ENCODE peak calls at places on chromosomes 12 and 14, in nine cellular contexts. F is mucosa of descending colon, I is fibroblast of lung, T is colonic mucosa, X is AG04450, M is AG09309, B is astrocyte of the spinal cord, S is cardiac muscle cell, O is IMR-90. D is an unnamed sample.

GRCh38 chr12:108307006-108307405 is 32.1 kb downstream of the CMKLR1 start:
- DNase-seq in F (no peak), I (peak; percentile 20), T (no peak), X (no peak), M (peak; percentile 98), B (peak; percentile 59), S (peak; percentile 9), O (peak; percentile 35), D (peak; percentile 62)

GRCh38 chr12:120224304-120225199 is 23.6 kb upstream of the RPLP0 start:
- DNase-seq in F (peak; percentile 86), I (no peak), T (peak; percentile 85), X (no peak), M (no peak), B (peak; percentile 38), S (no peak), O (no peak), D (no peak)

GRCh38 chr14:96246535-96246839 is 9.5 kb upstream of the BDKRB1 start:
- DNase-seq in F (no peak), I (peak; percentile 98), T (no peak), X (peak; percentile 94), M (peak; percentile 95), B (peak; percentile 84), S (peak; percentile 96), O (peak; percentile 99), D (peak; percentile 99)

GRCh38 chr12:42636993-42637392 is 47.4 kb upstream of the PRICKLE1 start:
- DNase-seq in F (no peak), I (no peak), T (no peak), X (no peak), M (no peak), B (no peak), S (no peak), O (no peak), D (no peak)

GRCh38 chr14:85333313-85333712 is 196.6 kb upstream of the FLRT2 start:
- DNase-seq in F (no peak), I (peak; percentile 16), T (no peak), X (no peak), M (no peak), B (peak; percentile 41), S (peak; percentile 55), O (peak; percentile 50), D (peak; percentile 52)

GRCh38 chr12:110679201-110679600 is 9.7 kb downstream of the HVCN1 start:
- DNase-seq in F (no peak), I (no peak), T (no peak), X (no peak), M (no peak), B (no peak), S (no peak), O (no peak), D (no peak)

GRCh38 chr14:45258073-45258472 is 5.1 kb upstream of the MIS18BP1 start:
- DNase-seq in F (no peak), I (no peak), T (no peak), X (no peak), M (no peak), B (no peak), S (no peak), O (no peak), D (no peak)

GRCh38 chr14:104800600-104801283 is at the start of gene ZBTB42:
- DNase-seq in F (peak; percentile 93), I (peak; percentile 39), T (peak; percentile 92), X (no peak), M (no peak), B (peak; percentile 50), S (peak; percentile 54), O (peak; percentile 48), D (peak; percentile 72)

GRCh38 chr12:113221997-113222729 is 899 bp downstream of the TPCN1 start:
- DNase-seq in F (peak; percentile 34), I (no peak), T (no peak), X (no peak), M (no peak), B (no peak), S (no peak), O (no peak), D (no peak)

GRCh38 chr14:81485372-81485771 is 48.3 kb downstream of the SEL1L start:
- DNase-seq in F (no peak), I (no peak), T (no peak), X (no peak), M (no peak), B (no peak), S (no peak), O (no peak), D (no peak)

GRCh38 chr14:55604467-55604866 is 24.5 kb downstream of the KTN1 start:
- DNase-seq in F (no peak), I (no peak), T (no peak), X (no peak), M (no peak), B (no peak), S (no peak), O (no peak), D (no peak)

GRCh38 chr12:65818454-65819382 is 5.6 kb upstream of the HMGA2 start:
- DNase-seq in F (no peak), I (no peak), T (no peak), X (no peak), M (no peak), B (peak; percentile 43), S (no peak), O (peak; percentile 65), D (peak; percentile 49)

GRCh38 chr14:64253672-64254071 is 40.5 kb downstream of the ESR2 start:
- DNase-seq in F (no peak), I (peak; percentile 67), T (no peak), X (peak; percentile 66), M (no peak), B (peak; percentile 35), S (peak; percentile 46), O (peak; percentile 92), D (peak; percentile 76)

GRCh38 chr12:65196762-65197567 is 27.6 kb downstream of the LEMD3 start:
- DNase-seq in F (no peak), I (no peak), T (no peak), X (no peak), M (no peak), B (no peak), S (no peak), O (no peak), D (no peak)

GRCh38 chr14:69154779-69155178 is 1.9 kb upstream of the DCAF5 start:
- DNase-seq in F (no peak), I (peak; percentile 23), T (no peak), X (no peak), M (no peak), B (no peak), S (peak; percentile 45), O (no peak), D (peak; percentile 45)

GRCh38 chr14:54653764-54654469 is 87.0 kb downstream of the SAMD4A start:
- DNase-seq in F (no peak), I (peak; percentile 71), T (no peak), X (no peak), M (no peak), B (peak; percentile 91), S (peak; percentile 88), O (peak; percentile 88), D (peak; percentile 65)

GRCh38 chr12:1791104-1791927 is 29.0 kb upstream of the LRTM2 start:
- DNase-seq in F (no peak), I (peak; percentile 76), T (peak; percentile 76), X (no peak), M (no peak), B (peak; percentile 69), S (peak; percentile 78), O (peak; percentile 67), D (peak; percentile 54)

DNA sequence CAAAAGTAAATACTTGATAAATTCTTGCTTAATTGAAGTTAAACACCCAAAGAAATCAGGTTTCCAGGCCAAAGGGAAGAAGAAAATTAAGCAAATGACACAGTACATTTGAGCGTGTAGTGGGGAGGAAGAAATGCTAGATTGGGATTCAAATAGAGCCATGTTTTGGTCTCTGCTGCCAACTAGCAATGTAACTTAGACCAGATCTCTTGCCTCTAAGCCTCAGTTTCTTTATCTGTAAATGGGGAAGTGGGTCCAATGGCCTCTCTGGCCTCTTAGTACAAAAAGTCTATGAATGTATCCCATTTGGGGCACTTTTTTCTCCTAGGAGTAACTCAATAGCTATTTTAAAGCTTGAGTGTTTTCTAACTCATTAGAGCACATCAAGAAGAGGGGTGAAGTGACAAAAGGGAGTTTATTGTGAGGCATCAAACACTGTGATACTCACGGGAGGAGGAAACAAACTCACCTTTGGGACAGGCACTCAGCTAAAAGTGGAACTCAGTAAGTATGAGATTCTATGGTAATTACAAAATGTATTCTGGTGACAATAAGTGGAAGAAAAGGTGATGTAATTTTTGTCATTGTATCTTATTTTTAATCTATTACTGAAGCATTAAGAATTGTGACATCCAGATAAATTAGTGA is 55.8 kb downstream of the DAD1 start:
- DNase-seq in F (no peak), I (no peak), T (no peak), X (no peak), M (no peak), B (no peak), S (no peak), O (no peak), D (no peak)
- H3K4me3 ChIP-seq in F (no peak overlapping the region), I (no peak overlapping the region), T (no peak overlapping the region), X (no peak overlapping the region), M (no peak overlapping the region), B (no peak overlapping the region), S (no peak overlapping the region), O (no peak overlapping the region), D (no peak overlapping the region)

DNA sequence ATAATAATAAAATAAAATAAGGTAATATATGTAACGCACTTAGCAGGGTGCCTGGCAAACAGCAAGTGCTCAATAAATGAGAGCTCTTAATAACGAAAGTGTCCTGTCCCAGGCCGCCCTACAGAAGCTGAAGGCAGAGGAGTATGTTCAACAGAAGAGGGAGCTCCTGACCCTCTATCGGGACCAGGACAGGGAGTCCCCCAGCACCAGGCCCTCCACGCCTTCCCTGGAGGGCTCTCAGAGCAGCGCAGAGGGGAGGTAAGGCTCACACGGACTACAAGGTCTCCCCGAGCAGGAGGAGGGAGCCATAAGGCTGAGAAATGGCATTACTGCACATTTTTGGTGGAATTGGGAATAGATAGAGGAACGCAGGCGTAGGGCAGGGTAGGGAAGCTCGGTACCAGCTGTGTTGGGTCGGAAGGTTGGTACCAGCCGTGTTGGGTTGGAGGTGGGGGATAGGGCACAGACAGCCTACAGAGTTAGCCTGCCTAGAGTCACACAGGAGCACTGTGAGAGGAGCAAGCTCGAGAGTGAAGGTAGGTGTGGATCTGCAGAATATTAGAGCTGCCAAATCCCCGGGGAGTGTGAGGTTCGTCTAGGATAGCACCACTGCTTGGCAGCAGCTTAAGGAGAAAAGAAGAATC is 15.4 kb downstream of the TNFRSF1A start:
- DNase-seq in F (no peak), I (peak; percentile 68), T (no peak), X (no peak), M (no peak), B (peak; percentile 59), S (peak; percentile 78), O (peak; percentile 52), D (peak; percentile 75)
- TF ChIP-seq CTCF in F (no peak), I (peak; percentile 51), T (peak; percentile 25), X (peak; percentile 53), M (peak; percentile 52), B (peak; percentile 46), S (peak; percentile 43), O (peak; percentile 45), D (peak; percentile 32)

GRCh38 chr14:102231476-102232347 is 73.3 kb downstream of the MOK start:
- DNase-seq in F (no peak), I (no peak), T (no peak), X (no peak), M (no peak), B (no peak), S (no peak), O (no peak), D (no peak)
- H3K4me3 ChIP-seq in F (no peak overlapping the region), I (no peak overlapping the region), T (no peak overlapping the region), X (no peak overlapping the region), M (no peak overlapping the region), B (no peak overlapping the region), S (no peak overlapping the region), O (no peak overlapping the region), D (no peak overlapping the region)

DNA sequence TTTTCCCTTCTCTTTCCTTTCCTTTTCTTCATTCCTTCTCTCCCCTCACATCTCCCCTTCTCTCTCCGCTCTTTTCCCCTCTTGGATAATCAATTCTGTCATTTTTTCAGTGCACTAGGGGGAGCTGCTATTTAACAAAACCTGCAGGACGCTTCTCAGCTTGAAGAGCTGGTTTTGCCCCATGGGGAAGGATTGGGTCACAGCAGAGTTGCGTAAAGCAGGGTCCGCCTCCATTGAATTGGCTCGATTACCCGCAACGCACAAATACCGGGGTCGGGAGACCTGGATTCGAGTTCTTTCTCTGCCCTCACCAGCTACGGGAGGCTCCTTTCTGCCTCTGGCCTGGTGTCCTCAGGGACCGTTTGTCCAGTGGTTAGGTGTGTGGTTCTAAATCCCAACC is 42.1 kb upstream of the CHGA start:
- DNase-seq in F (no peak), I (peak; percentile 14), T (no peak), X (no peak), M (peak; percentile 3), B (peak; percentile 3), S (peak; percentile 65), O (peak; percentile 2), D (peak; percentile 49)
- TF ChIP-seq CTCF in F (no peak), I (peak; percentile 7), T (no peak), X (peak; percentile 23), M (peak; percentile 44), B (peak; percentile 21), S (peak; percentile 52), O (no peak), D (peak; percentile 28)

D was measured in foreskin fibroblast.